ENCODE peak calls at places on chromosomes 13 and 19, in seven cellular contexts. P is iris pigment epithelial cell, Z is fibroblast of gingiva, I is HCEC 1CT, B is Peyer's patch, A is SHP77, N is SK-MEL-5. X is an unnamed sample.

GRCh38 chr19:48724796-48725753 is 5.5 kb upstream of the MAMSTR start:
- DNase-seq in P (peak; percentile 83), Z (peak; percentile 90), I (peak; percentile 88), B (no peak), A (peak; percentile 46), N (peak; percentile 95), X (no peak)

GRCh38 chr19:18915639-18916038 is 3.5 kb downstream of the COPE start:
- DNase-seq in P (peak; percentile 37), Z (peak; percentile 51), I (peak; percentile 36), B (peak; percentile 70), A (peak; percentile 26), N (peak; percentile 73), X (no peak)

GRCh38 chr13:105908581-105908980 is 626.9 kb downstream of the EFNB2 start:
- DNase-seq in P (no peak), Z (no peak), I (no peak), B (no peak), A (no peak), N (no peak), X (peak; percentile 25)

GRCh38 chr19:5484398-5485285 is 29.4 kb downstream of the ZNRF4 start:
- DNase-seq in P (peak; percentile 22), Z (no peak), I (no peak), B (no peak), A (no peak), N (no peak), X (no peak)

GRCh38 chr13:34340534-34340933 is 522.6 kb downstream of the RFC3 start:
- DNase-seq in P (peak; percentile 59), Z (peak; percentile 92), I (no peak), B (no peak), A (peak; percentile 1), N (peak; percentile 29), X (no peak)

GRCh38 chr13:112576191-112576590 is 11.8 kb downstream of the TUBGCP3 start:
- DNase-seq in P (no peak), Z (no peak), I (no peak), B (no peak), A (no peak), N (no peak), X (no peak)

GRCh38 chr19:33772102-33772857 is 24.4 kb upstream of the KCTD15 start:
- DNase-seq in P (no peak), Z (no peak), I (no peak), B (no peak), A (no peak), N (no peak), X (no peak)

GRCh38 chr13:27450921-27451461 is 627 bp upstream of the MTIF3 start:
- DNase-seq in P (peak; percentile 47), Z (peak; percentile 30), I (peak; percentile 61), B (peak; percentile 70), A (no peak), N (peak; percentile 20), X (no peak)

GRCh38 chr19:7400815-7401214 is 52.1 kb downstream of the ARHGEF18 start:
- DNase-seq in P (no peak), Z (no peak), I (no peak), B (no peak), A (no peak), N (no peak), X (no peak)

GRCh38 chr19:447816-448546 is 12.9 kb downstream of the SHC2 start:
- DNase-seq in P (peak; percentile 10), Z (no peak), I (no peak), B (no peak), A (no peak), N (no peak), X (no peak)

GRCh38 chr19:33189453-33189852 is 4.7 kb upstream of the LRP3 start:
- DNase-seq in P (no peak), Z (no peak), I (no peak), B (no peak), A (no peak), N (no peak), X (no peak)

GRCh38 chr19:3075605-3076431 is 13.5 kb upstream of the TLE5 start:
- DNase-seq in P (no peak), Z (no peak), I (no peak), B (peak; percentile 80), A (peak; percentile 50), N (peak; percentile 36), X (peak; percentile 72)

GRCh38 chr13:95535243-95535642 is 17.3 kb upstream of the CLDN10 start:
- DNase-seq in P (peak; percentile 91), Z (peak; percentile 9), I (peak; percentile 75), B (no peak), A (peak; percentile 80), N (peak; percentile 13), X (no peak)

GRCh38 chr13:52001120-52001731 is 10.0 kb downstream of the ATP7B start:
- DNase-seq in P (peak; percentile 42), Z (peak; percentile 33), I (peak; percentile 59), B (no peak), A (peak; percentile 29), N (peak; percentile 63), X (no peak)

GRCh38 chr13:51764184-51765141 is 39.5 kb downstream of the DHRS12 start:
- DNase-seq in P (peak; percentile 82), Z (peak; percentile 94), I (peak; percentile 78), B (peak; percentile 78), A (peak; percentile 70), N (no peak), X (peak; percentile 65)

GRCh38 chr19:50203281-50204080 is at the start of gene MYH14:
- DNase-seq in P (peak; percentile 65), Z (no peak), I (no peak), B (peak; percentile 90), A (peak; percentile 95), N (peak; percentile 97), X (no peak)

GRCh38 chr19:18419699-18420460 is 682 bp downstream of the SSBP4 start:
- DNase-seq in P (no peak), Z (no peak), I (no peak), B (peak; percentile 79), A (peak; percentile 31), N (no peak), X (peak; percentile 53)

GRCh38 chr13:113029487-113030258 is 60.7 kb downstream of the MCF2L start:
- DNase-seq in P (no peak), Z (no peak), I (no peak), B (peak; percentile 59), A (peak; percentile 25), N (peak; percentile 62), X (peak; percentile 56)

GRCh38 chr19:6313398-6313969 is 19.9 kb downstream of the ACER1 start:
- DNase-seq in P (no peak), Z (no peak), I (no peak), B (no peak), A (no peak), N (no peak), X (no peak)

GRCh38 chr13:28336193-28336657 is 158.7 kb downstream of the FLT1 start:
- DNase-seq in P (no peak), Z (no peak), I (no peak), B (no peak), A (no peak), N (no peak), X (no peak)

GRCh38 chr13:30002577-30002976 is 152.2 kb upstream of the UBL3 start:
- DNase-seq in P (peak; percentile 77), Z (peak; percentile 30), I (peak; percentile 93), B (no peak), A (no peak), N (no peak), X (no peak)

GRCh38 chr19:8352134-8352827 is 9.2 kb upstream of the KANK3 start:
- DNase-seq in P (no peak), Z (no peak), I (no peak), B (no peak), A (no peak), N (no peak), X (no peak)

GRCh38 chr13:102399791-102400618 is 1.8 kb downstream of the FGF14 start:
- DNase-seq in P (no peak), Z (no peak), I (no peak), B (no peak), A (peak; percentile 90), N (peak; percentile 34), X (peak; percentile 15)

GRCh38 chr13:97724450-97724849 is 229.0 kb upstream of the IPO5 start:
- DNase-seq in P (no peak), Z (no peak), I (no peak), B (no peak), A (no peak), N (no peak), X (no peak)

GRCh38 chr19:4660181-4660791 is 9.9 kb downstream of the MYDGF start:
- DNase-seq in P (no peak), Z (no peak), I (no peak), B (no peak), A (no peak), N (peak; percentile 41), X (no peak)

GRCh38 chr19:2048959-2049740 is 1.9 kb downstream of the MKNK2 start:
- DNase-seq in P (peak; percentile 29), Z (peak; percentile 29), I (no peak), B (peak; percentile 57), A (no peak), N (no peak), X (no peak)

GRCh38 chr13:46134494-46134893 is 29.7 kb upstream of the CPB2 start:
- DNase-seq in P (no peak), Z (no peak), I (no peak), B (no peak), A (no peak), N (no peak), X (no peak)

X was measured in stimulated activated naive CD8-positive, alpha-beta T cell treated with anti-CD3 and anti-CD28 coated beads, Interleukin-15, amount 100 ng/mL, for 72 hours.